ENCODE peak calls at places on chromosomes 11 and 22, in seven cellular contexts. L is ascending aorta, J is lower lobe of right lung, U is HCT116, H is small intestine, D is dorsolateral prefrontal cortex, K is heart left ventricle. T is an unnamed sample.

GRCh38 chr11:130894322-130895025 is 21.8 kb downstream of the SNX19 start:
- DNase-seq in K (peak), U (peak), J (peak), D (peak), H (peak), L (no peak), T (no peak)

GRCh38 chr11:58006940-58007339 is 16.7 kb upstream of the OR9Q1 start:
- DNase-seq in U (no peak), K (no peak), D (no peak), H (no peak), L (no peak), J (no peak), T (no peak)

GRCh38 chr11:86955674-86956522 is 703 bp upstream of the FZD4 start:
- DNase-seq in H (peak), L (peak), J (peak), U (peak), D (peak), K (peak), T (peak)

GRCh38 chr11:9053631-9054030 is 37.8 kb downstream of the SCUBE2 start:
- DNase-seq in J (no peak), H (no peak), K (no peak), U (no peak), L (no peak), D (no peak), T (no peak)

GRCh38 chr11:86575208-86575855 is 97.1 kb downstream of the ME3 start:
- DNase-seq in L (no peak), J (no peak), U (no peak), K (no peak), D (no peak), H (no peak), T (no peak)

GRCh38 chr11:27464155-27464759 is 8.3 kb downstream of the LGR4 start:
- DNase-seq in L (no peak), U (no peak), K (no peak), J (no peak), H (peak), D (no peak), T (no peak)

GRCh38 chr11:79535606-79536005 is 94.8 kb upstream of the TENM4 start:
- DNase-seq in U (no peak), D (no peak), H (no peak), K (no peak), L (no peak), J (no peak), T (no peak)

GRCh38 chr11:85759915-85760314 is 51.0 kb downstream of the SYTL2 start:
- DNase-seq in U (peak), L (no peak), J (no peak), K (no peak), H (no peak), D (no peak), T (no peak)

GRCh38 chr22:21622624-21623401 is 7.0 kb downstream of the YDJC start:
- DNase-seq in U (no peak), D (no peak), L (no peak), J (no peak), H (no peak), K (no peak), T (no peak)
- H3K27ac ChIP-seq in U (peak), D (peak), L (peak), J (no peak), H (no peak), K (peak), T (peak)

GRCh38 chr22:39996732-39997131 is 2.0 kb downstream of the FAM83F start:
- DNase-seq in H (peak), K (no peak), J (no peak), D (no peak), U (no peak), L (no peak), T (no peak)
- H3K4me3 ChIP-seq in H (no peak), K (no peak), J (no peak), D (no peak), U (peak), L (no peak), T (no peak)

GRCh38 chr11:56909563-56909962 is 79.2 kb upstream of the OR5AK2 start:
- DNase-seq in L (no peak), H (no peak), U (no peak), K (no peak), J (no peak), D (no peak), T (no peak)

GRCh38 chr11:56911312-56911711 is 77.4 kb upstream of the OR5AK2 start:
- DNase-seq in K (no peak), H (no peak), J (no peak), L (no peak), D (no peak), U (no peak), T (no peak)

GRCh38 chr11:56909080-56909479 is 79.6 kb upstream of the OR5AK2 start:
- DNase-seq in H (no peak), D (no peak), K (no peak), J (no peak), L (no peak), U (no peak), T (no peak)

GRCh38 chr11:56910785-56911184 is 77.9 kb upstream of the OR5AK2 start:
- DNase-seq in K (no peak), L (no peak), J (no peak), U (no peak), D (no peak), H (no peak), T (no peak)

DNA sequence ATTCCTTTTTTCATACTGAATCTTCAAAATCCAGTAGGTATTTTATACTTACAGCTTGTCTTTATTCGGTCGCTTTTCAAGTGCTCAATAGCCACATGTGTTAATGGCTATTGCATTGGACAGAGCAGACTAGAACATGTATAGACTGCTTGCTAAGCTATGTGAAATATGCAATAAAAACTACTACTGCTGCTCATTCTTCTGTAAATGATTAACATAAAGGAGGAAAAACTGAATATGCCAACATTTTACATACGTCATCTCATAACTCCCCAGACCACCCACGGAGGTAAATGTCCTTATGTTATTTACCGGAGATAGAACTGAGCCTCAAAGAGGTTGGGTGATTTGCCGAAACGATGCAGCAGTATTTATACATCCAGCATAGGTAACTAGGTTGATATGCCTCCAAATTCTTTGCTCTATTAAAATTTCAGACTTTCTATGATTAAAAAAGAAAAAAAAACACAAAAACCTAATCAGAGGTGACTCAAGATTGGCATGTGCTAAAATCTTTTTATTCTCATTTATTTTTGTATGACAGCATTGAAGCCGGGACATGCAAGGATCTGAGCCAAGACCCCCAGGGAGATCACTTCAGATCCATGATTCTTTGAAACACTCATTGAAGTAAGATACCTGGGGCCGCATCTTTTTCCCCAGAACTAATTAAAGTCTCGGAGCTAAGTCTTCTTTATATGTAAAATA is 78.5 kb upstream of the OR5AK2 start:
- DNase-seq in U (no peak), D (no peak), H (no peak), J (no peak), K (no peak), L (no peak), T (no peak)
- H3K27ac ChIP-seq in U (no peak), D (no peak), H (no peak), J (no peak), K (no peak), L (no peak), T (no peak)

DNA sequence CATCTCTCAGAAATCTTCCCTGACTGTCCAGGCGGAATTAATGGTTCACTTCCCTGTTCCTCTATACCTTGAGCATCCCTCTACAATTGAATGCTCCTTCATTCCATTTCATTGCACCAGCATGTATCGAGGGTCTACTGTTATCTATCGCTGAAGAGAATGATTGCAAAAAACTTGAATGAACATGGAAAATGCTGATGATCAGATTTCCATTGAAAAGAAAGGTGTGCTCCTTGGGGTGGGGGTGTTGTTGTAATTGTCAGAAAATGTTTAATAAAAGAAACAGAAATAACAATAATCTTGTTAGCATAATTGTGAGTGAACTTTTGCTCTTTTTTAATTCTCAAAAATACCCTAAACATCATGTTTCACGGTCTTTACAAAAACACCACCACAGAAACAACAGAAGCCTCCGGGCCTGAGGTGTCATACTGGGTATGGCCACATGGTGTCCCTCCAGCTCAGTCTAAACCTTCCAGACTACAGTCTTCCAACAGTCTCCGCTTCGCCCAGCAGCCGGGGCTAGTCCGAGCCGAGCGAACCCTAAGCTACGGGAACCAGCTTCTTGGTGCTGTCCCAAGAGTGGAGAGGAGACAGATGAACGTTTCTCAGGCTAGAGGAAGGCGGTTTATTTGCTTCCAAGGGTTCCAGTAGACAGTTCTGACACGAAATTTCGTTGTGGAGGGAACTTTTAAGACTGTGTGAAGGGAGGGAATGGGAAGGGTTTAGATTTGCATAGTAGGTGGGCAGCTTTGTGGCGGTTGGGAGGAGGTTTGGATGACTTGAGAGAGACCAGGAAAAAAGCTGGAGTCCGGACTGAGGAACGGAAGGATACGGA is 75.8 kb upstream of the ZBED5 start:
- DNase-seq in D (peak), K (peak), J (peak), U (peak), H (peak), L (peak), T (peak)
- H3K4me3 ChIP-seq in D (peak), K (peak), J (peak), U (peak), H (peak), L (peak), T (peak)

DNA sequence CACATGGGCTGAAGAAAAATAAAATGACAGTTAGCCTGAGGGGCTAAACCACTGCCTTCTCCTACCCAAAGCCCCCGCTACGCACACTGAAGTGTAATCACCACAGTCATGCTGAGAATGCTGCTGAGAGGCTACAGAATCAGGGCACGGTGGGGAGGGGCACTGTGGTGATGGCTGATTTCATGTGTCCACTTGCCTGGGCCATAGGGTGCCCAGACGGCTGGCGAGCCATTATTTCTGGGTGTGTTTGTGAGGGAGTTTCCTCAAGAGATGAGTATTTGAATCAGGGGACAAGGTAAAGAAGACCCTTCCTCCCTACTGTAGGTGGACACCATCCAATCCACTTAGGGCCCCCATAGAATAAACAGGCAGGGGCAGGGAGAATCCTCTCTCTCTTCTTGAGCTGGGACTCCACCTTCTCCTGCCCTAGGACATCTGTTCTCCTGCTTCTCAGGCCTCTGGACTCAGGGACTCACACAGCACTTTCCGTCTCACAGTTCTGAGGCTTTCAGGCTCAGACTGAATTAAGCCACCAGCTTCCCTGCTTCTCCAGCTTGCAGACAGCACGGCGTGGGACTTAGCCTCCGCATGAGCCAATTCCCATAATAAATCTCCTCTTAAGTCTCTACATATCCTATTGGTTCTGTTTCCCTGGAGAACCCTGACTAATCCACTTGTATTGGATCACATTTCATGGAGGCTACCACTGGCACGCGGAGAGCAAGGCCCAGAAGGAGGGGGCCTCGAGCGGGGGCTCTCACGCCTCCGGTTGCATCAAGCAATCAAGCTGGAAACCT is 1313.4 kb downstream of the TBC1D22A start:
- DNase-seq in L (no peak), H (no peak), K (no peak), J (no peak), D (no peak), U (no peak), T (no peak)
- H3K27ac ChIP-seq in L (no peak), H (no peak), K (no peak), J (no peak), D (no peak), U (no peak), T (no peak)

GRCh38 chr11:47225552-47226137 is 10.9 kb downstream of the DDB2 start:
- DNase-seq in D (no peak), L (no peak), U (no peak), H (no peak), J (no peak), K (no peak), T (no peak)
- H3K4me3 ChIP-seq in D (no peak), L (no peak), U (no peak), H (no peak), J (no peak), K (no peak), T (no peak)

GRCh38 chr22:27420186-27420816 is 381.3 kb downstream of the MN1 start:
- DNase-seq in L (no peak), D (no peak), U (no peak), K (no peak), J (no peak), H (no peak), T (no peak)

GRCh38 chr22:27418261-27418660 is 383.3 kb downstream of the MN1 start:
- DNase-seq in L (no peak), U (no peak), K (no peak), D (no peak), J (no peak), H (no peak), T (no peak)

GRCh38 chr22:27419473-27419872 is 382.1 kb downstream of the MN1 start:
- DNase-seq in J (no peak), D (no peak), U (no peak), K (no peak), L (no peak), H (no peak), T (no peak)

GRCh38 chr22:27413702-27414101 is 387.9 kb downstream of the MN1 start:
- DNase-seq in L (no peak), H (no peak), K (no peak), U (no peak), D (no peak), J (no peak), T (no peak)

DNA sequence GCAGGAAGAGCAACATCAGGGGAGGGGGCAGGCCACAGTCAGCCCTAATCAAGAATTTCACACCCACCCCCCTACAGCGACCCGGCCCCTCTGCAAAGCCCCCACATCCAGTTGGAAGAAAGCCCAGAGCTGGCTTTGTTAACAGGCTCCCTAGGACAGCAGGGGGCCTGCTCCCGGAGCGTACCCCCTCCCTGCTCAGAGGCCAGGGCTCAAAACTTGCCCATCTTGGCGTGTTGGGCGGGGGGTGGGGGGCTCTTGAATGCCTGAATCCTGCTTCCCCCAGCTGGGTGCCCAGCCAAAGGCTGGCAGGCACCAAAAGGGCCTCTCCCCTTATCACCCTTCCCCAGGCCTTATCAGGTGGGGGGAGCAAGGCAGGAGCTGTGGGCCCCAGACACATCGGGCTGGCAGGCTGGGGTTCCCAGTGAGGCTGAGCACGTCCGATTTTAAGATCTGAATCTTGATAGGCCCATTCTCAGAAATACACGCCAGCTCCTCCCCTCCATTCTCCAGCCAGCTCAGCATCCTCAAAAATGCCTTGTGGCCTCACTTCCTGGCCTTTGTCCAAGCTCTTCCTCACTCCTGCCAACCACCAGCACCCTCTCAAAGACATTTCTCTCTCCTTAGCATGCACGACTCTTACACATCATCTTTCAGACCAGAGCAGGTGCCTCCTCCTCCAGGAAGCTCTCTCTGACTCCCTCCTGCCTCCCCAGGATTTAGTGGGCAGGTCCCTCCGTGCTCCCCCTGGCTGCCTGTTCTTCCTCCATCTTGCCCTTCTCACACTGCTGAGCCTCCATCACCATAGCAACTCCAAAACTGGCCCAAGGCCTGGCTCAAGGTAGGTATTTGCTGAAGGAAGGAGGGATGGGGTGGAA is 384.8 kb downstream of the MN1 start:
- DNase-seq in L (no peak), J (no peak), H (no peak), D (no peak), U (no peak), K (no peak), T (no peak)
- H3K27ac ChIP-seq in L (no peak), J (no peak), H (no peak), D (no peak), U (no peak), K (no peak), T (no peak)

DNA sequence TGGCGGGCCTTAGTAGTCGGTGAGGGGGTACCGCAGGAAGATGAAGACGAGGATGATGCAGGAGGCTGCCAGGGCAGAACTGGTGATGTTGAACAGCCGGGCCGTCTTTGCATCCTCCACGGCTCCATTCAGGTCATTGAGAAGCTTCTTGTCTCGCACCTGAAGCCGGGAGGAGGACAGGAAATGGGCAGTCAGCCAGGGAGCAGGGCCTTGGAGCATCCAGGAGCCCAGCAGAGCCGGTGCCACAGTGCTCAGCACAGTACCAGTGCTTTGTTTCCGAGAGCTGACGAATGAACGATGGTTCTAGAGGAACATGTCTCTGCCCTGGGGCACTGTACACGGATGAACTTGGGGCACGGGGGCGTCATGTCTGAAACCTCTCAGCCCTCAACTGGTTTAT is 15.1 kb downstream of the IFITM10 start:
- DNase-seq in D (no peak), U (no peak), L (no peak), K (no peak), H (no peak), J (no peak), T (no peak)
- H3K4me3 ChIP-seq in D (no peak), U (no peak), L (no peak), K (no peak), H (no peak), J (no peak), T (no peak)

GRCh38 chr22:17629646-17630045 is 1.1 kb upstream of the ATP6V1E1 start:
- DNase-seq in U (no peak), K (no peak), L (no peak), J (no peak), D (no peak), H (no peak), T (no peak)
- H3K27ac ChIP-seq in U (peak), K (peak), L (peak), J (no peak), D (peak), H (no peak), T (no peak)

GRCh38 chr11:47573321-47573720 is 5.4 kb downstream of the KBTBD4 start:
- DNase-seq in L (no peak), J (peak), H (no peak), D (peak), K (peak), U (no peak), T (no peak)
- H3K4me3 ChIP-seq in L (no peak), J (no peak), H (no peak), D (no peak), K (no peak), U (no peak), T (no peak)